ENCODE peak calls at places on chromosomes 13 and 19, in ten cellular contexts. A is left ventricle myocardium inferior, J is GM12864, B is MCF 10A, L is GM12865, Q is HFF-Myc, P is IMR-90, R is breast epithelium, I is kidney epithelial cell, T is WTC11. Y is an unnamed sample.
A peak's percentile ranks its signal among the peaks of the same experiment; 100 is the strongest.

GRCh38 chr13:114129649-114130062 is 2.8 kb downstream of the RASA3 start:
- DNase-seq in A (no peak), J (no peak), B (no peak), L (peak; percentile 60), Q (no peak), P (no peak), R (no peak), I (no peak), T (no peak), Y (no peak)

GRCh38 chr19:15812059-15812722 is 3.3 kb downstream of the OR10H1 start:
- DNase-seq in A (no peak), J (no peak), B (peak; percentile 20), L (peak; percentile 11), Q (no peak), P (no peak), R (no peak), I (no peak), T (no peak), Y (no peak)

GRCh38 chr13:72562686-72563085 is 164.7 kb downstream of the MZT1 start:
- DNase-seq in A (no peak), J (no peak), B (no peak), L (no peak), Q (no peak), P (no peak), R (no peak), I (no peak), T (no peak), Y (no peak)

GRCh38 chr19:4639531-4640246 is 373 bp downstream of the TNFAIP8L1 start:
- DNase-seq in A (no peak), J (no peak), B (peak; percentile 16), L (no peak), Q (no peak), P (no peak), R (no peak), I (no peak), T (no peak), Y (no peak)

GRCh38 chr19:3338541-3339181 is 27.7 kb upstream of the NFIC start:
- DNase-seq in A (peak; percentile 32), J (no peak), B (peak; percentile 72), L (no peak), Q (no peak), P (no peak), R (peak; percentile 80), I (no peak), T (no peak), Y (no peak)

GRCh38 chr13:60448907-60449510 is 52.0 kb downstream of the TDRD3 start:
- DNase-seq in A (no peak), J (peak; percentile 7), B (peak; percentile 59), L (peak; percentile 53), Q (peak; percentile 32), P (peak; percentile 68), R (no peak), I (peak; percentile 14), T (no peak), Y (peak; percentile 25)

GRCh38 chr13:98900442-98900841 is 77.4 kb downstream of the DOCK9 start:
- DNase-seq in A (no peak), J (no peak), B (no peak), L (no peak), Q (peak; percentile 15), P (no peak), R (no peak), I (no peak), T (no peak), Y (no peak)

GRCh38 chr19:52070496-52070895 is 21.9 kb upstream of the ZNF432 start:
- DNase-seq in A (no peak), J (no peak), B (no peak), L (no peak), Q (no peak), P (peak; percentile 44), R (no peak), I (no peak), T (no peak), Y (no peak)

GRCh38 chr13:111206148-111206547 is 91.0 kb downstream of the ARHGEF7 start:
- DNase-seq in A (no peak), J (no peak), B (no peak), L (no peak), Q (no peak), P (no peak), R (no peak), I (no peak), T (no peak), Y (no peak)

GRCh38 chr13:95087746-95088305 is 213.4 kb downstream of the ABCC4 start:
- DNase-seq in A (no peak), J (no peak), B (no peak), L (no peak), Q (no peak), P (peak; percentile 63), R (no peak), I (no peak), T (no peak), Y (no peak)

GRCh38 chr13:25473864-25474263 is 102.1 kb downstream of the ATP8A2 start:
- DNase-seq in A (no peak), J (no peak), B (peak; percentile 37), L (no peak), Q (no peak), P (no peak), R (no peak), I (peak; percentile 29), T (no peak), Y (no peak)

GRCh38 chr19:4870025-4870700 is 2.7 kb upstream of the PLIN3 start:
- DNase-seq in A (no peak), J (no peak), B (peak; percentile 99), L (peak; percentile 49), Q (peak; percentile 95), P (peak; percentile 92), R (no peak), I (peak; percentile 79), T (no peak), Y (no peak)

GRCh38 chr13:66926200-66926850 is 303.8 kb downstream of the PCDH9 start:
- DNase-seq in A (no peak), J (no peak), B (no peak), L (no peak), Q (no peak), P (no peak), R (no peak), I (no peak), T (no peak), Y (no peak)

GRCh38 chr13:66926851-66927524 is 303.1 kb downstream of the PCDH9 start:
- DNase-seq in A (no peak), J (no peak), B (peak; percentile 65), L (no peak), Q (no peak), P (peak; percentile 37), R (no peak), I (no peak), T (no peak), Y (no peak)

GRCh38 chr13:66927562-66927961 is 302.6 kb downstream of the PCDH9 start:
- DNase-seq in A (no peak), J (no peak), B (peak; percentile 1), L (no peak), Q (no peak), P (no peak), R (no peak), I (no peak), T (no peak), Y (no peak)

DNA sequence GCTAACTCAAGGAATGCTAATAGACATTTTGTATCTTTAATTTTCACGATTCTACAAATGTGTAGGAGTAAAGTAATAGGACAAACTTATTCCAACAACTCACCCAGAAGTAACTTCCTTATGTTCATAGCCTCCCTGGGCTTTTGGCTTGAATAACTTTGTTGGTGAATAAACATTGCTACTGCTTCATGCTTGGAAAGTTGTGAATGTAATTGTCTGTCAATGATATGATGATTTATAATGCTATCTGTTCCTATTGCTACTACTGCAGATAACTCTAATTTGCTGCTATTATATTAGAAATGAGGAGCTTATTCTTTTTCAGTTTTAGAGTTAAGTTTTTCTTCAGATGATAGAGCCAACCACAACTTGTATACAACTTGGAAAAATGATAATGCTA is 307.7 kb downstream of the PCDH9 start:
- DNase-seq in A (no peak), J (no peak), B (no peak), L (no peak), Q (no peak), P (no peak), R (no peak), I (no peak), T (no peak), Y (no peak)
- TF ChIP-seq CTCF in A (no peak), J (no peak), B (no peak), L (no peak), Q (no peak), P (no peak), R (no peak), I (no peak), T (no peak), Y (no peak)

DNA sequence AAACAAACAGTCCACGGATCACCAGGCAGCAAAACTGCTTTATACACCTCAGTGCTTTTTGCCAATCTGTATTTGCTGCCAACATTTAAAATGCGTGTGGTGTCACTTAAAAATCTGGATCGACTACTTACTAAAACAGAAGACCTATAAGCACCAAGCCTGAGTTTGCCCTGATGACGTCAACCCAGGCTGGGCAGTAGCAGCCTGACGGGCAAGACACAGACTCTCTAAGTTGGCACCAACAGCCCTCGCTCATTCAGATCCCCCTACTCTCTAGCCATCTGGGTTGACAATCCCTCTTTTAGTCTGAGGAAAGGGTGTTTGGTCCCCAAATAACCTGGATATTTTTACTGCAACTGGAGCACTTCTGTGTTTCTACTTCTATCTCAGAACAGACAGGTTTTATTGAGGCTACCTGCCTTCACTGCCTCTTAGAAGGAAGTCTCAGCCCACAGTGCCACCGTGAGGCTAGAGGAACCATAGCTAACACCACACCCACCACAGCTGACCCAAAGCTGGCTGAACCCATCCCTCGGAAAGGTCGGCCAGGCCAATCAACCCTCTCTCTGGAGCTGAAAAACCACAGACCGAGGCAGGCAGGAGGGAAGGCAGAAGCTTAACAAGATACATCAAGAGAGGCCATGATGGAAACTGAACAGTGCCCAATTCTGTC is 6.9 kb downstream of the SUGP2 start:
- DNase-seq in A (no peak), J (no peak), B (no peak), L (no peak), Q (no peak), P (no peak), R (no peak), I (no peak), T (no peak), Y (no peak)
- TF ChIP-seq CTCF in A (no peak), J (no peak), B (no peak), L (peak; percentile 8), Q (peak; percentile 12), P (no peak), R (no peak), I (peak; percentile 35), T (no peak), Y (no peak)

DNA sequence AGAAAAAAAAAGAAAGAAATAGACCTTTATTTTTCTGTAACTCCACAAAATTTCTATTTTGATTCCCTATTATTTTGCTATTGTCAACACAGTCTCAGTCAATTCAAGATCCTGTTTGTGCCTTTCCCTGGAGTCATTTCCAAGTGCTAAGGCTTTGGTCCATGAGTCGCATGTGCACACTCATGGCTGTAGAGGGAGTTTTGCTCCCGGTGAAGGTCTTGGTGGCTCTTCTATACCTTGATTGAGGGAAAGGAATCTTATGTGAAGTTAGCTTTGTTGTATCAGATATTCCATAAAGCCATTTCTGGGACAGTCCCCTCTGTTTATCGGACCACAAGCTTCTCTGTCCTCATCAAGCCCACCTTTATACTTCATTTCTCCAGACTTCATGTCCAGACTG is 58.7 kb upstream of the ALOX5AP start:
- DNase-seq in A (no peak), J (no peak), B (peak; percentile 64), L (no peak), Q (no peak), P (peak; percentile 47), R (no peak), I (no peak), T (no peak), Y (no peak)
- TF ChIP-seq CTCF in A (peak; percentile 23), J (no peak), B (no peak), L (no peak), Q (peak; percentile 40), P (peak; percentile 36), R (no peak), I (peak; percentile 39), T (no peak), Y (peak; percentile 25)

GRCh38 chr13:109396266-109396665 is 390.1 kb downstream of the IRS2 start:
- DNase-seq in A (no peak), J (no peak), B (no peak), L (no peak), Q (no peak), P (no peak), R (no peak), I (no peak), T (no peak), Y (no peak)
- TF ChIP-seq CTCF in A (no peak), J (no peak), B (no peak), L (no peak), Q (no peak), P (no peak), R (no peak), I (no peak), T (no peak), Y (no peak)